ENCODE peak calls at places on chromosomes 11 and 22, in seven cellular contexts. E is HCT116, Y is GM12878, G is K562, F is H1, U is SK-N-SH, Q is HepG2. O is an unnamed sample.

GRCh38 chr11:65019824-65020223 is 5.9 kb downstream of the ARL2 start:
- DNase-seq in Q (peak), F (no peak), E (no peak), Y (no peak), U (no peak), G (no peak), O (no peak)

GRCh38 chr22:49566141-49566541 is 261.5 kb downstream of the BRD1 start:
- DNase-seq in E (no peak), U (no peak), Q (no peak), G (no peak), F (no peak), Y (no peak), O (no peak)

GRCh38 chr11:47071341-47071740 is 105.3 kb downstream of the ARFGAP2 start:
- DNase-seq in G (no peak), Q (no peak), Y (no peak), F (no peak), U (peak), E (no peak), O (no peak)

GRCh38 chr11:112248216-112248615 is 12.4 kb downstream of the PLET1 start:
- DNase-seq in Q (no peak), Y (no peak), F (no peak), E (no peak), U (no peak), G (no peak), O (no peak)

GRCh38 chr22:49613108-49613507 is 214.6 kb downstream of the BRD1 start:
- DNase-seq in G (no peak), Q (no peak), F (no peak), E (no peak), Y (no peak), U (no peak), O (no peak)

GRCh38 chr11:17533782-17534415 is 10.3 kb downstream of the USH1C start:
- DNase-seq in G (no peak), E (no peak), Q (no peak), U (no peak), F (no peak), Y (no peak), O (no peak)

GRCh38 chr22:35749808-35750207 is 32.1 kb downstream of the APOL5 start:
- DNase-seq in Y (peak), G (no peak), Q (no peak), U (no peak), E (no peak), F (no peak), O (no peak)

GRCh38 chr11:70544067-70544773 is 145.9 kb downstream of the CTTN start:
- DNase-seq in F (no peak), Y (no peak), G (no peak), U (no peak), Q (no peak), E (no peak), O (no peak)

GRCh38 chr22:27240298-27240885 is 561.2 kb downstream of the MN1 start:
- DNase-seq in Y (no peak), G (no peak), U (no peak), F (no peak), E (no peak), Q (no peak), O (no peak)

GRCh38 chr11:31827458-31828206 is 16.5 kb upstream of the PAX6 start:
- DNase-seq in Y (no peak), E (no peak), Q (no peak), F (no peak), G (no peak), U (no peak), O (peak)

GRCh38 chr11:2169626-2170570 is 1.7 kb downstream of the TH start:
- DNase-seq in U (peak), G (no peak), F (no peak), Y (no peak), E (no peak), Q (no peak), O (no peak)

GRCh38 chr22:42648368-42649260 is 578 bp downstream of the CYB5R3 start:
- DNase-seq in F (no peak), Y (no peak), E (no peak), U (no peak), G (peak), Q (peak), O (no peak)

GRCh38 chr11:45658292-45658991 is 7.0 kb downstream of the CHST1 start:
- DNase-seq in F (peak), Q (peak), E (no peak), G (no peak), U (no peak), Y (no peak), O (no peak)

GRCh38 chr22:33327348-33327860 is 269.2 kb upstream of the SYN3 start:
- DNase-seq in G (no peak), E (no peak), Q (no peak), Y (no peak), F (no peak), U (no peak), O (no peak)

GRCh38 chr11:76621466-76621865 is 49.1 kb downstream of the LRRC32 start:
- DNase-seq in U (no peak), Y (no peak), G (no peak), F (no peak), Q (no peak), E (no peak), O (no peak)

GRCh38 chr11:117565709-117566108 is 231.3 kb downstream of the DSCAML1 start:
- DNase-seq in Y (no peak), Q (no peak), G (no peak), E (no peak), F (no peak), U (peak), O (no peak)

GRCh38 chr11:26778000-26778757 is 56.3 kb upstream of the SLC5A12 start:
- DNase-seq in U (no peak), Y (no peak), G (no peak), E (no peak), Q (no peak), F (no peak), O (no peak)

GRCh38 chr11:71339178-71339881 is 87.0 kb upstream of the SHANK2 start:
- DNase-seq in Y (no peak), Q (no peak), F (no peak), U (no peak), E (no peak), G (no peak), O (no peak)

GRCh38 chr11:120197254-120197891 is 13.5 kb upstream of the OAF start:
- DNase-seq in F (no peak), Q (peak), Y (no peak), U (peak), G (no peak), E (no peak), O (no peak)

GRCh38 chr11:43681543-43681942 is 1.0 kb downstream of the HSD17B12 start:
- DNase-seq in G (no peak), E (no peak), Y (no peak), U (no peak), Q (peak), F (no peak), O (no peak)

GRCh38 chr11:26134481-26135355 is 197.2 kb upstream of the ANO3 start:
- DNase-seq in U (peak), Y (no peak), Q (peak), F (no peak), G (no peak), E (no peak), O (peak)

GRCh38 chr11:47171856-47172255 is 4.8 kb downstream of the ARFGAP2 start:
- DNase-seq in Q (no peak), E (no peak), G (no peak), U (no peak), Y (no peak), F (no peak), O (no peak)

GRCh38 chr22:41799486-41800347 is 762 bp upstream of the CCDC134 start:
- DNase-seq in E (no peak), F (no peak), U (peak), G (peak), Q (no peak), Y (no peak), O (no peak)

GRCh38 chr11:65595921-65596281 is 301 bp upstream of the KCNK7 start:
- DNase-seq in U (no peak), F (no peak), Y (no peak), E (no peak), Q (no peak), G (no peak), O (no peak)

GRCh38 chr11:134170909-134171281 is 52.9 kb downstream of the NCAPD3 start:
- DNase-seq in U (no peak), Q (no peak), Y (no peak), E (no peak), G (no peak), F (no peak), O (no peak)

GRCh38 chr11:123137496-123138270 is 57.4 kb downstream of the CLMP start:
- DNase-seq in Y (no peak), F (peak), Q (no peak), E (no peak), G (no peak), U (peak), O (no peak)

DNA sequence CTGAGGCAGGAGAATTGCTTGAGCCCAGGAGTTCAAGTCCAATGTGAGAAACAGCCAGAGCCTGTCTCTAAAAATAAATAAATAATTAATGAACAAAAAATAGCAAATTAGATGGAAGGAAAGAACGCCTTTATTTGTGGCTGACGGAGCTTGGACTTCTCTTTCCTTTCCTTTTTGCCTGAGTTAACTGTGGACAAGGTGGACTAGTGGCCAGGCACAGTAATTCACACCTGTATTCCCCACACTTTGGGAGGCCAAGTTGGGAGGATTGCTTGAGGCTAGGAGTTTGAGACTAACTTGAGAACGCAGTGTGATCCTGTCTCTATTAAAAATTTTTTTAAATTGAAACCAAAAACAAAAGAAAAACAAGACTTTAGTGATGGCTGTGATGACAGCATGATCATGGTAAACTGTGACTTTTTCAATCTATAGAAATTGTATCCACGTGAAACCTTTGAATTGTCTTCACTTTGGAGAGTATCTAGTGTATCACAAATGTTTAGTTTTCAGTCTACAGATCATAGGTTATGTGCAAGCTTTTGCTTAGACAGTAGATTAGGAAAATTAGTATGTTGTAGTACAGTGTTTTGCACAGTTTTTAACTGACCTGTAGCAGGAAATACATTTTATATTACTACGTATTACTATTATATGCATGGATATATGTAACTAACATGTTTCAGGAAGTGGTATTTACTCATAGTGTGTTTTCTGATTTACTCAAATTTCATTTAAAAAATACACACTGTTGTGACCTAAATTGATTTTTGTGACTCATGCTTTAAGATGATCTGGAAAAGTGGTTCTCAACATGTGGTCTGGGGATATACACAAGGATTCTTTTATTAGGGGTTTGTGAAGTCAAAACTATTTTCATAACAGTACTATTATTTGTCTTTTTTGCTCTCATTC is 42.1 kb downstream of the KDM2A start:
- DNase-seq in Q (no peak), E (no peak), G (no peak), Y (no peak), U (no peak), F (no peak), O (no peak)
- TF ChIP-seq JUND in Q (no peak), E (no peak), G (no peak), Y (no peak), U (peak), F (no peak), O (no peak)

DNA sequence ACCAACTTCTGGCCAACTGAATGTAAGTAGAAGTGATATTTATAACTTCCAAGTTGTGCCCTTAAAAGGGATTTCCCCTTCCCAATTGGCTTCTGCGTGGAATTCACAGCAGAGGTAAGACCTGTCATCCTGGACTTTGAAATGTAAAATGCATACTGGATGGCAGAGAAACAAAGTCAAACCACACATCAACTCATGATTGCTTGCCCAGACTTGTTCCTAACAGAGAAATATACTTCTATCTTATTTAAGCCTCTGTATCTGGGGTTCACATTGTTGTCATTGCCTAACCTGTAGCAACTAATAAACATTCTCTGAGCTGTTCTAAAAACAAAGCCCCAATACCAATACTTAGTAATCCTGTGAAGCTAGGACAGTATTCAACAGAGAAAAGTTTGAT is 6.2 kb downstream of the ME3 start:
- DNase-seq in U (no peak), E (no peak), G (no peak), F (no peak), Y (no peak), Q (no peak), O (no peak)
- TF ChIP-seq JUND in U (no peak), E (no peak), G (no peak), F (no peak), Y (no peak), Q (no peak), O (no peak)

DNA sequence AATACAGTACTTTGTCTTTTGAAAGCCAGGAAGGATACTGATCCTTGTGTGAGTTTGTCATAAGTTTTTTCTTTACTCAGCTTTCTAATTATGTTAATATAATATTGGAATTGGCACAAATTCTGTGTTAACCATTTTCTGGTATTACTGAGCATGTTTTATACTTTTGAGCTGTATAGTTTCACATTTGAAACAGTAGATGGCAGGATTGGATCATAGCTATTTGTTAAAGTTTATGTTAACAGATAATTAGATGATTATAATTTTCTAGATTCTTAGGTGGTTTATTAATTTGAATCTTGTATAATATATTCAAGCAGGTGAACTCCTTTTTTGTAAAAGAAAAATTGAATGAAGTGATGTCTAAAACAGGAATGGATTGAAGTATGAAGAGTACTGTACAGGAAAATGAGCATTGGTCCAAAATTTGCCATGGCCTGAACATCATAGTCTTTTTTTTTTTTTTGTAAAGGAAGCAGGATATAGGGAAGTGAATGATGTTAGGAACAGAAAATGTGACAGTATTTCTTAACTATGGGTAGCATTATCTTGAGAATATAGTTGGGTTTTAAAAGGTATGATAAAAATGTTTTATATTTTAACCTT is 102.0 kb downstream of the CYP2R1 start:
- DNase-seq in U (no peak), Y (no peak), E (no peak), F (no peak), G (no peak), Q (no peak), O (no peak)
- TF ChIP-seq JUND in U (no peak), Y (no peak), E (no peak), F (no peak), G (no peak), Q (no peak), O (no peak)

GRCh38 chr11:13875643-13876042 is 86.9 kb upstream of the SPON1 start:
- DNase-seq in G (no peak), F (no peak), Y (no peak), U (no peak), E (no peak), Q (no peak), O (no peak)

GRCh38 chr11:13878077-13878476 is 84.4 kb upstream of the SPON1 start:
- DNase-seq in E (no peak), F (no peak), Y (no peak), U (no peak), Q (no peak), G (no peak), O (no peak)

GRCh38 chr11:13880719-13881118 is 81.8 kb upstream of the SPON1 start:
- DNase-seq in F (no peak), Y (no peak), U (no peak), E (no peak), Q (no peak), G (no peak), O (no peak)

GRCh38 chr11:13874596-13874995 is 87.9 kb upstream of the SPON1 start:
- DNase-seq in G (peak), E (no peak), F (no peak), Q (no peak), Y (no peak), U (no peak), O (no peak)

DNA sequence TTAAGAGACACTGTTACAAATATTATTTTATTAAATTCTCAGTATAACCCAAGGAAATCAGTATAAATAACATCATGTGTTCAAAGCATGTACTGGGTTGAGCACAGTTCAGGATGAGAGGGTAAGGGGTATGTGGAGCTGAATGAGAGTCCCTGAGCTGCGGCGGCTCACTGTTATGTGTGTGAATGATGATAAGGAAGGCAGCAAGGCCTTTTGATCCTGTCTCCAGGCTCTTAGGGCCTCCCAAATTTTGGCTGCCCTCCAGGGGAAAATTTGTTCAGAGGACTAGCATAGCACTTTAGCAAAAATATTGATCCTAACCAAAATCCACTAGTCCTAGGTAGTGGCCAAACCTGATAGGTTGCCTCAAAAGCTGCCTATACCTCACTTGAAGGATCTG is 86.1 kb upstream of the SPON1 start:
- DNase-seq in E (no peak), U (no peak), G (peak), F (no peak), Y (no peak), Q (no peak), O (no peak)
- TF ChIP-seq JUND in E (no peak), U (no peak), G (no peak), F (no peak), Y (no peak), Q (no peak), O (no peak)

GRCh38 chr22:19661156-19661555 is 53.1 kb upstream of the SEPTIN5 start:
- DNase-seq in Y (no peak), Q (no peak), F (no peak), U (no peak), E (no peak), G (peak), O (no peak)
- TF ChIP-seq JUND in Y (no peak), Q (no peak), F (no peak), U (no peak), E (no peak), G (no peak), O (no peak)

DNA sequence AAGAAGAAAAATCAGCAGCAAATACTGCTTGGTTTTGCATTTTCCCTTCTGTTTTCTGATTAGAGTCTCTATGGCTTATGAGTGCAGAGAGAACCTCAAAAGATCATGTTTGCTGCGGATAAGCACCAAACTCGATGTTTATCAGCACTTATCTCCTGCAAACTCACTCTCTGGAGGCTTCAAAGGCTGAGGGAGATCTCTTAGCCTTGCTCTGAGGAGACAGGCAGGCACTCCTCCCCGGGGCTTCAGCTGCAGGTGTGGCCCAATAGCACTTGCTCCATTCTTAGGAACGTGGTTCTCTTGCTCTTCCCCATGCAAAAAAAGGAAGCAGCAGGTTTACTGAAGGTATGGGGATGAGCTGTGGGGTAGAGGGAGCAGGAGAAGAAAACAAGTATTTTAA is 45.1 kb downstream of the FLI1 start:
- DNase-seq in F (no peak), Q (no peak), Y (no peak), U (no peak), E (no peak), G (no peak), O (no peak)
- TF ChIP-seq JUND in F (no peak), Q (no peak), Y (no peak), U (no peak), E (no peak), G (no peak), O (no peak)

O was measured in T47D.